ENCODE peak calls at places on chromosomes 1 and 21, in nine cellular contexts. R, L, U, J, N, P, Y, M and V are unnamed samples.

GRCh38 chr1:110548381-110548780 is 29.4 kb upstream of the KCNA10 start:
- DNase-seq in R (no peak), L (no peak), U (peak; percentile 42), J (no peak), N (no peak), P (no peak), Y (no peak), M (peak; percentile 39), V (no peak)

GRCh38 chr1:65940131-65940530 is 147.4 kb downstream of the PDE4B start:
- DNase-seq in R (no peak), L (no peak), U (no peak), J (no peak), N (no peak), P (no peak), Y (no peak), M (no peak), V (no peak)

GRCh38 chr1:2320001-2320400 is 71.4 kb downstream of the MORN1 start:
- DNase-seq in R (no peak), L (no peak), U (no peak), J (no peak), N (peak; percentile 74), P (no peak), Y (no peak), M (no peak), V (no peak)

GRCh38 chr1:58773406-58773840 is 10.4 kb downstream of the JUN start:
- DNase-seq in R (peak; percentile 92), L (peak; percentile 63), U (peak; percentile 49), J (no peak), N (peak; percentile 24), P (no peak), Y (peak; percentile 61), M (no peak), V (peak; percentile 93)

GRCh38 chr1:246131095-246131494 is 376.0 kb downstream of the SMYD3 start:
- DNase-seq in R (no peak), L (no peak), U (no peak), J (no peak), N (no peak), P (no peak), Y (no peak), M (no peak), V (no peak)

GRCh38 chr1:24557220-24557619 is 1.3 kb downstream of the NCMAP start:
- DNase-seq in R (no peak), L (no peak), U (no peak), J (no peak), N (no peak), P (no peak), Y (no peak), M (no peak), V (no peak)

GRCh38 chr1:16072616-16073484 is 601 bp downstream of the FAM131C start:
- DNase-seq in R (no peak), L (no peak), U (no peak), J (no peak), N (no peak), P (no peak), Y (no peak), M (peak; percentile 19), V (no peak)

GRCh38 chr1:226078336-226078735 is 15.8 kb downstream of the H3-3A start:
- DNase-seq in R (no peak), L (no peak), U (no peak), J (no peak), N (no peak), P (no peak), Y (no peak), M (no peak), V (no peak)

GRCh38 chr1:111448482-111448917 is 556 bp downstream of the WDR77 start:
- DNase-seq in R (no peak), L (no peak), U (peak; percentile 56), J (no peak), N (no peak), P (no peak), Y (no peak), M (peak; percentile 34), V (no peak)

GRCh38 chr1:62295921-62296451 is 23.2 kb downstream of the KANK4 start:
- DNase-seq in R (peak; percentile 44), L (no peak), U (peak; percentile 40), J (peak; percentile 48), N (no peak), P (no peak), Y (no peak), M (no peak), V (no peak)

GRCh38 chr1:1395166-1395565 is 4.0 kb downstream of the CCNL2 start:
- DNase-seq in R (no peak), L (no peak), U (no peak), J (no peak), N (no peak), P (no peak), Y (no peak), M (no peak), V (no peak)

GRCh38 chr1:9247894-9248293 is 13.3 kb downstream of the H6PD start:
- DNase-seq in R (no peak), L (no peak), U (no peak), J (no peak), N (no peak), P (no peak), Y (no peak), M (no peak), V (no peak)

GRCh38 chr21:46116846-46117585 is 19.1 kb downstream of the COL6A2 start:
- DNase-seq in R (no peak), L (no peak), U (no peak), J (no peak), N (peak; percentile 16), P (no peak), Y (peak; percentile 42), M (no peak), V (peak; percentile 60)

GRCh38 chr21:41777934-41778815 is 11.3 kb upstream of the RIPK4 start:
- DNase-seq in R (peak; percentile 56), L (peak; percentile 71), U (peak; percentile 87), J (peak; percentile 74), N (peak; percentile 85), P (no peak), Y (peak; percentile 93), M (peak; percentile 79), V (peak; percentile 95)

GRCh38 chr1:192559115-192560006 is 16.2 kb upstream of the RGS1 start:
- DNase-seq in R (peak; percentile 92), L (no peak), U (peak; percentile 73), J (peak; percentile 82), N (no peak), P (no peak), Y (no peak), M (peak; percentile 80), V (no peak)

GRCh38 chr1:172219966-172220365 is 200.5 kb upstream of the C1orf105 start:
- DNase-seq in R (no peak), L (no peak), U (no peak), J (no peak), N (no peak), P (no peak), Y (no peak), M (no peak), V (no peak)

GRCh38 chr1:186239211-186239610 is 135.8 kb downstream of the TPR start:
- DNase-seq in R (peak; percentile 44), L (no peak), U (no peak), J (peak; percentile 5), N (no peak), P (no peak), Y (no peak), M (no peak), V (no peak)

GRCh38 chr21:37463083-37463780 is 96.7 kb downstream of the DYRK1A start:
- DNase-seq in R (no peak), L (no peak), U (peak; percentile 51), J (peak; percentile 40), N (no peak), P (no peak), Y (no peak), M (peak; percentile 38), V (no peak)

GRCh38 chr1:191595170-191595569 is 563.1 kb upstream of the RGS18 start:
- DNase-seq in R (no peak), L (no peak), U (no peak), J (no peak), N (no peak), P (no peak), Y (no peak), M (no peak), V (no peak)

GRCh38 chr1:59063501-59063900 is 233.4 kb upstream of the FGGY start:
- DNase-seq in R (no peak), L (no peak), U (no peak), J (no peak), N (no peak), P (no peak), Y (no peak), M (no peak), V (no peak)

GRCh38 chr1:48878191-48878940 is 101.7 kb upstream of the BEND5 start:
- DNase-seq in R (peak; percentile 95), L (no peak), U (peak; percentile 89), J (peak; percentile 78), N (no peak), P (no peak), Y (no peak), M (peak; percentile 78), V (no peak)

GRCh38 chr1:155695107-155695506 is 6.2 kb downstream of the DAP3 start:
- DNase-seq in R (no peak), L (no peak), U (no peak), J (no peak), N (no peak), P (no peak), Y (no peak), M (no peak), V (no peak)

GRCh38 chr1:216034506-216034905 is 388.7 kb downstream of the USH2A start:
- DNase-seq in R (no peak), L (peak; percentile 38), U (peak; percentile 59), J (peak; percentile 3), N (no peak), P (no peak), Y (no peak), M (peak; percentile 53), V (no peak)

GRCh38 chr1:208456487-208456886 is 212.3 kb upstream of the PLXNA2 start:
- DNase-seq in R (no peak), L (no peak), U (no peak), J (no peak), N (no peak), P (no peak), Y (no peak), M (no peak), V (no peak)

GRCh38 chr1:183002797-183003594 is 20.2 kb upstream of the LAMC1 start:
- DNase-seq in R (peak; percentile 44), L (no peak), U (peak; percentile 42), J (peak; percentile 54), N (no peak), P (no peak), Y (no peak), M (no peak), V (no peak)

GRCh38 chr1:163174524-163175437 is 27.9 kb downstream of the RGS5 start:
- DNase-seq in R (no peak), L (peak; percentile 68), U (peak; percentile 71), J (peak; percentile 60), N (peak; percentile 74), P (peak; percentile 3), Y (peak; percentile 53), M (peak; percentile 71), V (no peak)

GRCh38 chr1:95381980-95382379 is 148.0 kb downstream of the RWDD3 start:
- DNase-seq in R (no peak), L (no peak), U (no peak), J (no peak), N (no peak), P (no peak), Y (no peak), M (no peak), V (no peak)